ENCODE peak calls at places on chromosomes 16 and 17, in four cellular contexts. L, R, F and K are unnamed samples.

GRCh38 chr17:2074919-2075318 is 20.0 kb downstream of the HIC1 start:
- DNase-seq in L (no peak), R (no peak), F (no peak), K (no peak)

GRCh38 chr17:31595076-31595475 is 203.6 kb downstream of the RAB11FIP4 start:
- DNase-seq in L (no peak), F (no peak), R (peak; percentile 21), K (no peak)

GRCh38 chr16:57623251-57624043 is 5.0 kb upstream of the ADGRG1 start:
- DNase-seq in F (no peak), R (peak; percentile 70), L (no peak), K (no peak)

GRCh38 chr16:51237207-51237606 is 86.1 kb upstream of the SALL1 start:
- DNase-seq in F (no peak), R (no peak), L (no peak), K (peak; percentile 70)

GRCh38 chr17:19933221-19933620 is 44.4 kb downstream of the AKAP10 start:
- DNase-seq in R (no peak), F (no peak), L (no peak), K (no peak)

GRCh38 chr17:47621293-47622178 is 28.2 kb upstream of the KPNB1 start:
- DNase-seq in L (no peak), R (no peak), F (no peak), K (no peak)

GRCh38 chr16:86507173-86508027 is 2.9 kb upstream of the FOXF1 start:
- DNase-seq in L (no peak), R (no peak), F (no peak), K (no peak)

GRCh38 chr16:25126820-25127232 is 15.3 kb downstream of the LCMT1 start:
- DNase-seq in L (peak; percentile 46), R (no peak), F (peak; percentile 68), K (no peak)

GRCh38 chr16:72138064-72138572 is 33.8 kb downstream of the PMFBP1 start:
- DNase-seq in F (no peak), L (no peak), R (peak; percentile 36), K (no peak)

GRCh38 chr16:53913082-53913870 is 209.3 kb downstream of the FTO start:
- DNase-seq in L (no peak), R (no peak), F (peak; percentile 37), K (no peak)

GRCh38 chr16:12092347-12092882 is 115.9 kb downstream of the SNX29 start:
- DNase-seq in L (no peak), R (peak; percentile 28), F (peak; percentile 55), K (no peak)

GRCh38 chr17:27633312-27634025 is 2.5 kb downstream of the LGALS9 start:
- DNase-seq in R (no peak), F (no peak), L (no peak), K (no peak)

GRCh38 chr17:55388842-55389241 is 32.8 kb downstream of the MMD start:
- DNase-seq in R (no peak), F (no peak), L (no peak), K (no peak)

GRCh38 chr17:1871743-1872142 is 41.9 kb downstream of the RPA1 start:
- DNase-seq in R (no peak), F (no peak), L (no peak), K (no peak)

GRCh38 chr16:67179421-67180080 is 4.2 kb downstream of the MATCAP1 start:
- DNase-seq in L (no peak), R (no peak), F (no peak), K (no peak)

GRCh38 chr17:11404431-11404830 is 163.4 kb downstream of the SHISA6 start:
- DNase-seq in F (no peak), L (no peak), R (no peak), K (no peak)

GRCh38 chr16:2980227-2981176 is at the start of gene PKMYT1:
- DNase-seq in L (peak; percentile 89), F (peak; percentile 90), R (peak; percentile 96), K (peak; percentile 94)

GRCh38 chr17:66462010-66462409 is 159.6 kb downstream of the PRKCA start:
- DNase-seq in L (no peak), F (no peak), R (no peak), K (no peak)

GRCh38 chr16:23501291-23501690 is 9.0 kb downstream of the GGA2 start:
- DNase-seq in F (no peak), L (no peak), R (no peak), K (no peak)

GRCh38 chr17:57986841-57987581 is 1.0 kb downstream of the VEZF1 start:
- DNase-seq in R (peak; percentile 73), L (peak; percentile 51), F (peak; percentile 43), K (no peak)

GRCh38 chr17:10034719-10035475 is 129.8 kb upstream of the RCVRN start:
- DNase-seq in F (no peak), R (no peak), L (no peak), K (no peak)

GRCh38 chr17:58318065-58318481 is 10.5 kb downstream of the TSPOAP1 start:
- DNase-seq in L (no peak), F (no peak), R (peak; percentile 49), K (no peak)

GRCh38 chr17:64202683-64203430 is 60.2 kb downstream of the TEX2 start:
- DNase-seq in L (no peak), R (no peak), F (no peak), K (peak; percentile 60)

GRCh38 chr16:28974007-28974436 is 556 bp upstream of the SPNS1 start:
- DNase-seq in L (no peak), R (peak; percentile 77), F (peak; percentile 49), K (no peak)

GRCh38 chr17:61401280-61402072 is 1.8 kb downstream of the TBX2 start:
- DNase-seq in R (no peak), L (no peak), F (no peak), K (no peak)

GRCh38 chr17:79022507-79022991 is 1.4 kb upstream of the C1QTNF1 start:
- DNase-seq in R (peak; percentile 80), L (no peak), F (no peak), K (no peak)